ENCODE peak calls at places on chromosomes 13 and 19, in four cellular contexts. U is right cardiac atrium; M is body of pancreas; J is CD8-positive, alpha-beta memory T cell. X is an unnamed sample. For H3K27me3, the result is how much of the 10 kb centered on the place peaks cover.

GRCh38 chr19:40759352-40759751 is 8.3 kb downstream of the SNRPA start:
- DNase-seq in J (no peak), M (no peak), U (no peak), X (no peak)

GRCh38 chr13:46388846-46389245 is 1.8 kb upstream of the RUBCNL start:
- DNase-seq in U (no peak), M (no peak), J (no peak), X (no peak)

GRCh38 chr13:34967851-34968562 is 25.9 kb downstream of the NBEA start:
- DNase-seq in J (no peak), U (no peak), M (no peak), X (no peak)

GRCh38 chr19:47761566-47761965 is 16.2 kb downstream of the NOP53 start:
- DNase-seq in J (no peak), U (no peak), M (no peak), X (no peak)

GRCh38 chr13:19952850-19953249 is 5.7 kb upstream of the ZMYM2 start:
- DNase-seq in M (no peak), U (no peak), J (no peak), X (no peak)

GRCh38 chr13:93235258-93236015 is 8.8 kb downstream of the GPC6 start:
- DNase-seq in U (no peak), J (no peak), M (no peak), X (no peak)

GRCh38 chr13:61136101-61136500 is 279.5 kb downstream of the PCDH20 start:
- DNase-seq in J (no peak), M (no peak), U (no peak), X (no peak)

GRCh38 chr13:33015791-33016323 is 366 bp upstream of the KL start:
- DNase-seq in U (peak), J (no peak), M (peak), X (no peak)

GRCh38 chr19:5126498-5127223 is 157.7 kb downstream of the KDM4B start:
- DNase-seq in U (no peak), M (peak), J (no peak), X (no peak)

GRCh38 chr19:49017666-49018351 is 918 bp upstream of the LHB start:
- DNase-seq in J (peak), M (peak), U (peak), X (no peak)

GRCh38 chr13:78876915-78877549 is 218.1 kb upstream of the OBI1 start:
- DNase-seq in U (no peak), J (no peak), M (no peak), X (no peak)

GRCh38 chr13:32538234-32538620 is 368 bp downstream of the N4BP2L2 start:
- DNase-seq in J (no peak), M (no peak), U (peak), X (peak)

GRCh38 chr19:982567-983170 is 1.5 kb upstream of the WDR18 start:
- DNase-seq in J (peak), U (peak), M (peak), X (peak)
- H3K4me3 ChIP-seq in J (no peak), U (no peak), M (no peak), X (peak)

DNA sequence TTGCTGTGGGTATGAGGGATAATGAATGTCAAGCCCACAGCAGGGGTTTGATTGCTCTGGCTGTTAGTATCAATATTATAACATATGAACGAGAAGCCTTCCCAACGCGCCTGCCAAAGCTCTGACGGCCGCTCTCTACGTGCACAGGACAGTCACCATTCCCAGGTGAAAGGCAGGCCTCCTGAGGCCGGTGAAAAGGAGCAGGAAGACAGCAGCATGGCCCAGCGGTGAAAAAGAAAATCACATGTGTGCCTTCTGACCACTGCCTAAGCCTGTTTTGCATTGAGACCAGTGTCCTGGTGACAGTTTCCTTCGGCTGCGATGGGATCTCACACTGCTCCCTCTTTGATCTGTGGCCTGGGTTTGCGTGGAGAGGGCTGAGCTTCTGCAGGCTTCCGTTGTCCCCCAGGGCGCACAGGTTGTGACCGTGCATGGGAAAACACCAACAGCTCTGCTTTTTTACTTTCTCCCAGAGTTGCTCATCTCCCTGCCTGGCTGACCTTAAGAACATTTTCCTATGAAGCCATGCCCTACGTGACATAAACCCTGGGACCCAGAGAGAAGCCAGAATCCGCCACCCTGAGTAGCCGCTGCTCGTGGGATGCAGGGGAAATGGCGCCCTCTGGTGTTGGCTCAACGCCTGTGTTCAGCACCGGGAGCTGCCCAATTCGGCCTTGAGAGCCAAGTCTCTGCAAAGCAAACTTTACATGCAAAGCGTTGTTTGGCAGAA is 112.0 kb upstream of the GPR12 start:
- DNase-seq in J (peak), U (peak), M (peak), X (no peak)
- H3K27me3 ChIP-seq in J (under half), U (under half), M (under half), X (under half)

DNA sequence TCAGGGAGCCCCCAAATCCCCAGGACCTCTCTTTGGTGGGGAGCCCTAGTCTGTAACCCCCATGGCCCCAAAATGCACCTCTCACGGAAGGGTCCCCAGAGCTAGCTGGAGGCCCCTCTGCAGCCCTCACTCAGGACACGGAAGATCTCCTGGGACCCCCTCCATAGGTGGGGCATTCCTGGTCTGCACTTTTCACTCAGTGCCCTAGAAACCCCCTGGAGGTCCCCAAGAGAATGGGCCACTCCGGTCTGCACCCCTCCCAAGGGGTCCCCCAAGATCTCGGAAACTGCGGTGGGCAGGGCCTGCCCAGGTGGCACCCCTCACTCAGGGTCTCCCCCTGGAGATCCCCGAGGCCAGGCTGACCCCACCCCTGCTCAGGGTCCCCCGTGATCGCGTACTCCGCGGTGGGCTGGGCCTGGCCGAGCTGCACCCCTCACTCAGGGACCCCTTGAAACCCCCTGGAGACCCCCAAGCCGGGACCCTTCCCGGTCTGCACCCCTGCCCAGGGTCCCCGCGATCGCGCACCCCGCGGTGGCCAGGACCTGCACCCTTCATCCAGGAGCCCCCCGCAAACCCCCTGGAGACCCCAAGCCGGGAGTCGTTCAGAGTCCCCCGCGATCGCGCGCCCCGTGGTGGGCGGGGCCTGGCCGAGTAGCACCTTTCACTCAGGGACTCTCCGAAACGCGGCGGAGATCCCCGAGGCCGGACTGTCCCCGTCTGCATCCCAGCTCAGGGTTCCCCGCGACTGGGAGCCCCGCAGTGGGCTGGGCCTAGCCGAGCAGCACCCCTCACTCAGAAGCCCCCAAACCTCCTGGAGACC is 1.1 kb downstream of the LMNB2 start:
- DNase-seq in U (peak), M (peak), J (peak), X (peak)
- H3K4me3 ChIP-seq in U (peak), M (peak), J (peak), X (peak)

GRCh38 chr13:21671793-21672680 is 1.2 kb downstream of the FGF9 start:
- DNase-seq in U (peak), M (no peak), J (no peak), X (no peak)

GRCh38 chr13:21670883-21671792 is at the start of gene FGF9:
- DNase-seq in U (peak), J (peak), M (peak), X (peak)

GRCh38 chr13:21673592-21674270 is 2.9 kb downstream of the FGF9 start:
- DNase-seq in M (peak), J (peak), U (peak), X (peak)

GRCh38 chr13:21674271-21675009 is 3.6 kb downstream of the FGF9 start:
- DNase-seq in J (peak), M (peak), U (peak), X (no peak)

DNA sequence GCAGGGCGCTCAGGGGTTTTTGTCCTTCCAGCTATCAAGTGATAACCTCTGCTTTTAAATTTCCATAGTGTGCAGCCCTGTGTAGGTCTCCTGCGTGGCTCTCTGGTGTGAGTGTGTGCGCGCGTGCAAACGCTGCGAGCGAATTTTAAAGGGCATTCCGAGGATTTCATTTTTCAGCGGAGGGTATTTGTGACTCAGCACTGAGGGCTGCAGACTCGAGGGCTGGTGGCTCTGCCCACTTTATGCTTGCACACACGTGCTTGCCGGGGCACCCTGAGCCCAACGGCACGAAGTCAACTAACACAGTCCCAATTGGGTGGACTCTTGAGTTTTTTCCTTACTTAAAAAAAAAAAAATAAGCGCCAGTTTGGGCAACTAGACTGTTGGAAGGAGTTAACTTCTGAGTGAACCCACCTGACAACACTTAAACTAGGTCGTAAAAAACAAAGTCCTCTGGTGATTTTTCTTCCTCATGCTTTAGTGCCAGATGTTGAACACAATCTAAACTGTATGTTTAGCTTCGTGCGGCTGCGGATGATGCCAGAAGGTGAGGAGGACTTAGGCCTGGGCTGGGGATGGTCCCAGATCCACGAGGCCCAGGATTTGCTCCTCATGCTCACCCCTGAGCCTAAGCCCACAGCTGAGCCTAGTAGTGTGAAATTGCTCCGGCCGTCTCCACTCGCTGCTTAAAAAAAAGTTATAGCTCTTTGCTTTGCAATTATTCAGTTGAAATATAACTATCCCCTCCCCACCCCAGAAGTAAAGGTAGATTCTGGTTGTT is 2.1 kb downstream of the FGF9 start:
- DNase-seq in M (peak), J (no peak), U (no peak), X (no peak)
- H3K27me3 ChIP-seq in M (under half), J (under half), U (under half), X (under half)

GRCh38 chr13:98976338-98976737 is 1.5 kb downstream of the DOCK9 start:
- DNase-seq in J (no peak), M (no peak), U (no peak), X (no peak)
- H3K4me3 ChIP-seq in J (no peak), M (no peak), U (peak), X (no peak)

GRCh38 chr13:28718186-28718537 is 608 bp downstream of the SLC46A3 start:
- DNase-seq in M (no peak), J (no peak), U (no peak), X (no peak)
- H3K27me3 ChIP-seq in M (under half), J (under half), U (under half), X (under half)

GRCh38 chr19:6744381-6745288 is 5.2 kb downstream of the TRIP10 start:
- DNase-seq in J (no peak), U (peak), M (peak), X (peak)

GRCh38 chr19:6740589-6741348 is 1.3 kb downstream of the TRIP10 start:
- DNase-seq in J (no peak), M (peak), U (peak), X (peak)

GRCh38 chr19:6745965-6746364 is 6.5 kb downstream of the TRIP10 start:
- DNase-seq in J (no peak), M (no peak), U (peak), X (no peak)

GRCh38 chr19:6743714-6744380 is 4.4 kb downstream of the TRIP10 start:
- DNase-seq in M (no peak), J (no peak), U (peak), X (no peak)

GRCh38 chr19:6743071-6743470 is 3.6 kb downstream of the TRIP10 start:
- DNase-seq in U (peak), J (no peak), M (no peak), X (no peak)
- H3K4me3 ChIP-seq in U (no peak), J (no peak), M (no peak), X (no peak)

GRCh38 chr13:52832268-52832667 is 16.2 kb downstream of the PCDH8 start:
- DNase-seq in U (no peak), J (no peak), M (no peak), X (no peak)
- H3K27me3 ChIP-seq in U (under half), J (under half), M (under half), X (under half)

DNA sequence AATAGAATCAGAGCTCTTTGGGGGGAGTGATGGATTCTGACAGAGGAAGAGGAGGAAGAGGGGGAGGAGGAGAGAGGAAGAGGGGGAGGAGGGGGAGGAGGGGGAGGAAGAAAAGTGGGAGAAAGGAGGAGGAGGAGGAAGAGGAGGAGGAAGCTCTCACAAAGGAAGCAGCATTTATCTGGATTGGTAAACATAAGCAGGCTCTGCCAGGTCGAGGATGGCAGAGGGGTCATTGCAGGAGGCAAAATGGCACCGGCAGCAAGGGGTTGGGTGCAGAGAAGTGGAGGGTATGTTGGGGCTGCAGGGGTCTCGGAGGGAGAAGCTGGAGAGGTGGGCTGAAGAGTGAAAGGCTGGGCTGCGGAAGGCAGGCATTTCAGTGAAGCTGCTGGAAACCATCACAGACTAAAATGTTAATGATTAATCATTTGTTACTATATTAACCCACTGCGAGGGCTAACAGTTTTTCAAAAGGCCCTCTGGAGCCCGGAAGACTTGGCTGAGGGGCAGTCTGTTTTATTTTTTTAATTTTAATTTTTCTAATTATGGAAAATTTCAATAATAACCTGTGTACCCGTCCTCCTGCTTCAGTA is 24.7 kb downstream of the TPT1 start:
- DNase-seq in U (no peak), M (peak), J (no peak), X (no peak)
- H3K4me3 ChIP-seq in U (no peak), M (no peak), J (no peak), X (peak)